ENCODE peak calls at places on chromosome 17, in six cellular contexts. Y is testis, Z is neural progenitor cell, S is sigmoid colon, X is left lung, G is tibial nerve. N is an unnamed sample.

GRCh38 chr17:72699566-72699965 is 392.9 kb downstream of the SLC39A11 start:
- DNase-seq in Y (peak), Z (no peak), S (no peak), X (no peak), G (no peak), N (no peak)

GRCh38 chr17:7391307-7391706 is 3.0 kb downstream of the PLSCR3 start:
- DNase-seq in Y (no peak), Z (no peak), S (no peak), X (no peak), G (no peak), N (no peak)

GRCh38 chr17:74785981-74786360 is 9.8 kb upstream of the NAT9 start:
- DNase-seq in Y (no peak), Z (no peak), S (no peak), X (no peak), G (no peak), N (no peak)

GRCh38 chr17:77076046-77076882 is 64.5 kb upstream of the SEC14L1 start:
- DNase-seq in Y (no peak), Z (no peak), S (no peak), X (no peak), G (no peak), N (no peak)

GRCh38 chr17:31582151-31582907 is 190.9 kb downstream of the RAB11FIP4 start:
- DNase-seq in Y (peak), Z (no peak), S (peak), X (peak), G (no peak), N (peak)

GRCh38 chr17:42001729-42002128 is 15.5 kb downstream of the DNAJC7 start:
- DNase-seq in Y (no peak), Z (no peak), S (no peak), X (no peak), G (no peak), N (no peak)

GRCh38 chr17:59783221-59784016 is 76.0 kb downstream of the VMP1 start:
- DNase-seq in Y (no peak), Z (no peak), S (no peak), X (no peak), G (no peak), N (no peak)

GRCh38 chr17:36942031-36942599 is 4.8 kb downstream of the LHX1 start:
- DNase-seq in Y (no peak), Z (peak), S (no peak), X (no peak), G (no peak), N (no peak)

GRCh38 chr17:74807925-74808324 is 31.8 kb upstream of the NAT9 start:
- DNase-seq in Y (no peak), Z (no peak), S (no peak), X (no peak), G (no peak), N (no peak)

GRCh38 chr17:60545465-60546191 is 19.6 kb upstream of the APPBP2 start:
- DNase-seq in Y (no peak), Z (no peak), S (no peak), X (no peak), G (no peak), N (no peak)

DNA sequence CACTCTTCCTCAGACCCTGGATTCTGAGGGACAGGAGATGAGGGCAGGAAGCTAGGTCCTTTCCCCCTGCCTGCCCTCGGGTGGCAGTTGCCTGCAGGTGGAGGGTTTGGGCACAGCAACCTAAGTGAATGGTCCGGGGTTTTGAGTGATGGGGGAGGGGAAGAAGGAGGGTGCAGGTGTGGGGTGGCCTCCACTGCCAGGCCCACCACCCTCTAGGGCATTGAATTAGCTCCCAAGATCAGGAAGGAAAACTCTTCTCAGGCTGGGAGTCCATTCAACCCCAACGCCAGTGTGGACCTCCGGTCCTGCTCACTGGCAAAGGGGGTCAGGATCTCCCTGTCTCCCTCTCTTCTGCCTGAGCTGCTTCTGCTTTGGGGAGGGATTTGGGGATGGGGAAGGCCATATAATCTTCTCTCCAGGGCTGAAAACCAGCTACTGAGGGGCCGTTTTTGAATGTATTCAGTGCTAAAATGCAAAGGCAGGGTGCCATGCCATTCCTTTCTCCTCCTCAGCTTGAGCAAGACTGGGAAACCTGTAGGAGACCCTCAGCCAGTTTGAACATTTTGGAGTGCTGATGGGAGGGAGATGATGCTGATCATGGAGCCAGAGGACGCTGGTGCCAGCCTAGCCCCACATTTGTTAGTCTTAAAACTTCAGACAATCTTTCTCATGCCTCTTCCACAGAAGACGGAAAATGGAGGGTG is 18.8 kb downstream of the GRB7 start:
- DNase-seq in Y (no peak), Z (no peak), S (peak), X (no peak), G (no peak), N (no peak)
- H3K27ac ChIP-seq in Y (no peak), Z (no peak), S (no peak), X (no peak), G (peak), N (no peak)

GRCh38 chr17:48081858-48082257 is 19.4 kb downstream of the CBX1 start:
- DNase-seq in Y (no peak), Z (no peak), S (peak), X (no peak), G (no peak), N (no peak)

DNA sequence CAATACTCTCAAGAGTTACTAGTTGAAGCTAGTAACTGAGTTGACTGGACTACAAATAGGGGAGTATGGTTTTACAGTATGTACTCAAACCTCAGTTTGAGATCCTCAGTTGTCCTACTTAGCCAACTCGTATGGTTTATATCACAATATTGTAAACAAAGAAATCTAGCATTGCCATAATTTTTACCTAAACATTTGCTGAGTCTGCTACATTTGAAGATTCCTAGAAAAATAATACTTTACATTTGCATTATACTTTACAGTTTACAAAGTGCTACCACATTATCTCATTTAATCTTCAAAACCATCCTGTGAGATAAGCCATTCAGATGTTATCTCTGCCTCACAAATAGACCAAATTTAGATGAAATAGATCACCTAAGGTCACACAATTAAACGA is 16.3 kb downstream of the CBX1 start:
- DNase-seq in Y (no peak), Z (no peak), S (no peak), X (no peak), G (no peak), N (no peak)
- H3K27ac ChIP-seq in Y (no peak), Z (no peak), S (no peak), X (no peak), G (no peak), N (no peak)

DNA sequence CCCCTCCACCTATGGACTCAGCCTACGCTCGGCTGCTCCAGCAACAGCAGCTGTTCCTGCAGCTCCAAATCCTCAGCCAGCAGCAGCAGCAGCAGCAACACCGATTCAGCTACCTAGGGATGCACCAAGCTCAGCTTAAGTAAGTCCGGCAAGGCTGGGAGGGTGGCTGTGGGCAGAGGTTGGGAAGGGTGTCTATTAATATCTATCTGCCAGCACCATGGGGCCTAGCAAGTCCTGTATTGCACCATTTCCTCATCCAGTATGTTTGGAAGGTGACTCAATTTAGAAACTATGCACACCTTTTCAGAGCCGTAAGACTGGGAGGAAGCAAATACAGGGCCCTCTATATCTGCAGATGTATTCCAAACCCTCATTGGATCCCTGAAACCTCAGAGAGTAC is 45.0 kb upstream of the ARHGAP44 start:
- DNase-seq in Y (no peak), Z (no peak), S (no peak), X (peak), G (no peak), N (no peak)
- H3K27ac ChIP-seq in Y (no peak), Z (no peak), S (no peak), X (no peak), G (no peak), N (no peak)

GRCh38 chr17:34816806-34817205 is 144.5 kb downstream of the CCT6B start:
- DNase-seq in Y (no peak), Z (peak), S (no peak), X (no peak), G (no peak), N (no peak)

GRCh38 chr17:34820922-34821321 is 140.3 kb downstream of the CCT6B start:
- DNase-seq in Y (no peak), Z (no peak), S (no peak), X (no peak), G (no peak), N (no peak)

GRCh38 chr17:34820166-34820920 is 140.9 kb downstream of the CCT6B start:
- DNase-seq in Y (no peak), Z (peak), S (no peak), X (no peak), G (no peak), N (no peak)

GRCh38 chr17:34822007-34822737 is 139.1 kb downstream of the CCT6B start:
- DNase-seq in Y (no peak), Z (no peak), S (no peak), X (no peak), G (no peak), N (no peak)

DNA sequence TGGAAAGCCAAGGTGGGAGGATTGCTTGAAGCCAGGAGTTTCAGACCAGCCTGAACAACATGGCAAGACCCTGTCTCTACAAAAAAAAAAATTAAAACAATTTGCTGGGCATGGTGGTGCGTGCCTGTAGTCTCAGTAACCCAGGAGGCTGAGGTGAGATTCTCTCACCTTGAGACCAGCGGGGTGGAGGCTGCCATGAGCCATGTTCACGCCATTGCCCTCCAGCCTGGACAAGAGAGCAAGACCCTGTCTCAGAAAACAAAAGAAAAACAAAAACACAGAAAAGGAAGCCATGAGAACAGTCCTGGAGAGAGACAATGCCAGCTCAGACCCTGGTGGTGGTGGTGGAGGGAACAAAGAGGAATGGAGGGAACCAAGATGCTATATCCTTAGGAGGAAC is 144.0 kb downstream of the CCT6B start:
- DNase-seq in Y (no peak), Z (no peak), S (no peak), X (no peak), G (no peak), N (no peak)
- H3K27ac ChIP-seq in Y (no peak), Z (no peak), S (no peak), X (no peak), G (no peak), N (no peak)

DNA sequence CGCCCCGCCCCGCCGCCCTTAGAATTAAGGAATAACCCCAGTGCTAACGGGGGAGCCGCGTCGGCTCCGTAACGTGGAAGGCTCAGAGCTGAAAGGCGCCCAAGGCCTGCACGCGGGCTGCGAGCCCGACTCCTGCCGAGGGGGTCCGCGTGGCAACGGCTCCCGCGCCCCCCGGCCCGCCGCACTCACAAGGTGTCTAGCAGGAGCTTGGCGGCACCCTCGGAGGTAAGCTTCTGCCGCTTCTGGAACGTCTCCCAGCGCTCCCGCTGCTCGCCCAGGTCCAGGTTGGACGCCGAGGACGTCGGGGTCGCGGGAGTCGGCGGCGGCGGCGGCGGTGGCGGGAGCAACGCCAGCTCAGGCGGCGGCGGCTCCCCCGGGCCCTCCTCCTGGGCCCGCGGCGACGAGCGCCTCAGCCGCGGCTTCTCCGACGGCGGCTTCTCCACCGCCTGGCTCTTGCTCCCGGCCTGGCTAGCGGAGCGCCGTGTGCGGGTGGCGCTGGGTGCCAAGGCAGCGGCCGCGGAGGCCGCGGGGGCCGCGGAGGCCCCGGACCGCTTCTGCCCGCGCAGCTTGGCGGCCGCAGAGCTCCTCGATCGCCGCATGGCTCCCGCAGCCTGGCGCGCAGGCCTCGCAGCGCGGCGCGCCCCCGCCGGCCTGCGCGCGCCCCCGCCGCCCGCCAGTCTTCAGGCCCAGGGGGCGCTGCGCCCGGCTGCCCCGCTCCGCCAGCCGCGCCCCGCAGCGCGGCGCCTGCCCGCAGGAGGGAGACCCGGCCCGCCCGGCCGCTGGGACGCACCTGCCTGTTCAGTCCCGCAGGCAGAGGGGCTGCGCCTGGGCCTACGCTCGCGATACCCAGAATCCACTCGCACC is at the start of gene CENPV:
- DNase-seq in Y (peak), Z (peak), S (peak), X (peak), G (no peak), N (peak)
- H3K27ac ChIP-seq in Y (peak), Z (peak), S (peak), X (no peak), G (peak), N (no peak)

DNA sequence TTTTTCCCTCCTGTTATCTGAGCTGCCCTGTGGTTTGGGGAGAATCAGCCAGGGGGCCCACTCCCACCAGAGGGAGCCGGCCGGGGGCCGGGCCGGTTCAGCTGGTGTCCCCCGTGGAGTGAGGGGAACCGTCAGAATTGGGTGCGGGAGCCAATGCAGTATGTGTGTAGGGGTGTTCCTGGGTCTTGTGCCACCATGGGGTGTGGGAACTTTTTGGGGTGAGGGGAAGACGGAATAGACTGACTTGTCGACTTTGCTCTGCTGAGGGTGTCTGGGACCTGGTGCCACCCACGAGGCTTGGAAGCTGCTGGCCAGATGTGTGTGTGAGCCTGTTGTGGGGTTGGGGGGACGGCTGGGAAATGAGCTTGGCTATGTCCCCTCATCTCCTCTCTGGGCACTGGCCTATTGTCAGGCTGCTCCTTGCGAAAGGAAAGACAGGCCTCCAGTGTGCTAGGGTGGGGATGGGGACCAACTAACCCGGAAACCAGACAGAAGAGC is 9.9 kb downstream of the RARA start:
- DNase-seq in Y (no peak), Z (no peak), S (peak), X (peak), G (no peak), N (peak)
- H3K27ac ChIP-seq in Y (peak), Z (no peak), S (peak), X (peak), G (peak), N (no peak)

N was measured in aorta.